ENCODE peak calls at places on chromosomes 1 and 21, in four cellular contexts. Z is transverse colon, K is body of pancreas, O is endothelial cell of umbilical vein. C is an unnamed sample.

GRCh38 chr21:45299026-45299863 is 11.6 kb upstream of the POFUT2 start:
- DNase-seq in Z (no peak), K (peak; percentile 9), O (no peak), C (no peak)

GRCh38 chr1:81407463-81407862 is 393.3 kb upstream of the ADGRL2 start:
- DNase-seq in Z (no peak), K (no peak), O (no peak), C (no peak)

GRCh38 chr1:47561523-47562007 is 123.7 kb downstream of the FOXD2 start:
- DNase-seq in Z (no peak), K (no peak), O (no peak), C (no peak)

GRCh38 chr1:29096255-29096896 is 27.3 kb downstream of the TMEM200B start:
- DNase-seq in Z (no peak), K (no peak), O (no peak), C (no peak)

GRCh38 chr21:46098303-46099141 is 610 bp downstream of the COL6A2 start:
- DNase-seq in Z (peak; percentile 10), K (peak; percentile 13), O (no peak), C (no peak)

GRCh38 chr1:227732586-227733308 is 2.4 kb downstream of the JMJD4 start:
- DNase-seq in Z (no peak), K (no peak), O (no peak), C (no peak)

GRCh38 chr21:45281411-45282282 is 6.0 kb downstream of the POFUT2 start:
- DNase-seq in Z (peak; percentile 6), K (peak; percentile 9), O (no peak), C (no peak)

GRCh38 chr1:55231745-55232144 is 16.6 kb upstream of the USP24 start:
- DNase-seq in Z (no peak), K (no peak), O (no peak), C (no peak)

GRCh38 chr1:118990513-118991131 is 2.5 kb upstream of the TBX15 start:
- DNase-seq in Z (no peak), K (no peak), O (no peak), C (no peak)

GRCh38 chr1:226364129-226364899 is 43.6 kb downstream of the PARP1 start:
- DNase-seq in Z (no peak), K (no peak), O (no peak), C (no peak)

GRCh38 chr1:244614879-244615278 is 38.0 kb upstream of the DESI2 start:
- DNase-seq in Z (no peak), K (no peak), O (no peak), C (no peak)

GRCh38 chr1:51214615-51215131 is 21.4 kb upstream of the RNF11 start:
- DNase-seq in Z (no peak), K (no peak), O (no peak), C (no peak)

GRCh38 chr1:229341811-229342304 is 989 bp downstream of the CCSAP start:
- DNase-seq in Z (no peak), K (no peak), O (no peak), C (no peak)

GRCh38 chr1:95005584-95005983 is 67.2 kb downstream of the ALG14 start:
- DNase-seq in Z (no peak), K (no peak), O (no peak), C (no peak)

GRCh38 chr1:153397056-153397923 is 6.4 kb upstream of the S100A8 start:
- DNase-seq in Z (no peak), K (no peak), O (no peak), C (no peak)

GRCh38 chr1:18644013-18644399 is 13.4 kb downstream of the PAX7 start:
- DNase-seq in Z (no peak), K (no peak), O (no peak), C (no peak)

GRCh38 chr1:62208087-62208486 is 13.4 kb downstream of the L1TD1 start:
- DNase-seq in Z (no peak), K (no peak), O (no peak), C (no peak)

GRCh38 chr1:1273535-1274298 is at the start of gene UBE2J2:
- DNase-seq in Z (peak; percentile 96), K (peak; percentile 94), O (peak; percentile 84), C (peak; percentile 73)

GRCh38 chr1:205240569-205240968 is 12.8 kb downstream of the TMCC2 start:
- DNase-seq in Z (no peak), K (no peak), O (no peak), C (no peak)

GRCh38 chr1:243712890-243713425 is 137.1 kb downstream of the AKT3 start:
- DNase-seq in Z (no peak), K (no peak), O (peak; percentile 17), C (no peak)

GRCh38 chr1:168234846-168235547 is 9.2 kb downstream of the SFT2D2 start:
- DNase-seq in Z (no peak), K (no peak), O (peak; percentile 64), C (no peak)

GRCh38 chr21:31180256-31181088 is 142.2 kb upstream of the KRTAP19-8 start:
- DNase-seq in Z (no peak), K (no peak), O (peak; percentile 39), C (peak; percentile 44)

GRCh38 chr1:182301467-182302198 is 90.0 kb downstream of the GLUL start:
- DNase-seq in Z (peak; percentile 48), K (peak; percentile 30), O (no peak), C (peak; percentile 28)

GRCh38 chr1:93658188-93658587 is 23.4 kb downstream of the BCAR3 start:
- DNase-seq in Z (no peak), K (no peak), O (no peak), C (no peak)

GRCh38 chr21:33402011-33402979 is 918 bp upstream of the IFNGR2 start:
- DNase-seq in Z (peak; percentile 65), K (peak; percentile 32), O (peak; percentile 53), C (no peak)

GRCh38 chr1:2290171-2290578 is 62.1 kb downstream of the SKI start:
- DNase-seq in Z (no peak), K (no peak), O (no peak), C (no peak)

GRCh38 chr1:177799746-177800145 is 170.1 kb downstream of the SEC16B start:
- DNase-seq in Z (no peak), K (no peak), O (no peak), C (no peak)

GRCh38 chr1:154747841-154748766 is 122.0 kb downstream of the KCNN3 start:
- DNase-seq in Z (peak; percentile 48), K (no peak), O (no peak), C (no peak)

GRCh38 chr21:46151261-46151988 is 4.0 kb downstream of the FTCD start:
- DNase-seq in Z (peak; percentile 5), K (peak; percentile 8), O (no peak), C (no peak)

GRCh38 chr1:7705048-7705907 is 65.8 kb upstream of the VAMP3 start:
- DNase-seq in Z (peak; percentile 37), K (peak; percentile 35), O (no peak), C (no peak)

GRCh38 chr1:3431266-3431665 is 23.2 kb upstream of the ARHGEF16 start:
- DNase-seq in Z (no peak), K (no peak), O (no peak), C (no peak)

GRCh38 chr1:58928514-58928913 is 144.7 kb upstream of the JUN start:
- DNase-seq in Z (peak; percentile 75), K (no peak), O (no peak), C (no peak)

GRCh38 chr21:34579411-34579810 is 35.5 kb downstream of the RCAN1 start:
- DNase-seq in Z (no peak), K (no peak), O (no peak), C (no peak)

GRCh38 chr1:82387070-82387366 is 586.3 kb downstream of the ADGRL2 start:
- DNase-seq in Z (no peak), K (no peak), O (no peak), C (no peak)

GRCh38 chr1:47181955-47182680 is 7.7 kb downstream of the PDZK1IP1 start:
- DNase-seq in Z (no peak), K (no peak), O (peak; percentile 75), C (no peak)

DNA sequence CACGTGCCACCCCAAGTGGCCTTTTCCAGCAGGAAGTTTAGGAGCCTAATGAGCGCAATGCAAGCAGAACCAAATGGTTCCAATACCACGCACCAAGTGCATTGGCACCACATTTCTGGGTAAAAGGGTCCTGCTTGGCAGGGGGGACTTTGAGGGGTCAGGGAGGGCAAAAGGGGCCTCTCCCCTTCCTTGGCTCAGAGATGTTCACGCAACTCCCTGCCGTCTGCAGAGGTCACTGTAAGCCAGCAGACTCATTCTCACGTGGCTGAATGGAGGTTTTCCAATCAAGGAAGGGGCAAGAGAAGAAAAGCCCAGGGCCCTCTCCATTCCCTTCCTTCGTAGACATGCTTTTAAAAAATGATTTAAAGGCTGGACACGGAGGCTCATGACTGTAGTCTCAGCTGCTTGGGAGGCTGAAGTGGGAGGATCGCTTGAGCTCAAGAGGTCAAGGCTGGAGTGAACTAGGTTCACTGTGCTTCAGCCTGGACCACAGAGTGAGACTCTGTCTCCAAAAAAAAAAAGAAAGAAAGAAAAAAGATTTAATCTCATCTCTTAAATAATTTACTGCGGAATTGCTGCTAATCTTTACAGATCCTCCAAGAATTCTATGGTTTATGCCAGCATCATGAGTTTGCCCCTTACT is 80.3 kb downstream of the RUNX3 start:
- DNase-seq in Z (peak; percentile 42), K (no peak), O (peak; percentile 47), C (no peak)
- TF ChIP-seq CTCF in Z (no peak), K (no peak), O (peak; percentile 26), C (peak; percentile 30)

GRCh38 chr1:236403905-236404696 is 10.0 kb downstream of the EDARADD start:
- DNase-seq in Z (no peak), K (peak; percentile 45), O (no peak), C (no peak)
- TF ChIP-seq CTCF in Z (no peak), K (peak; percentile 28), O (no peak), C (no peak)

GRCh38 chr1:242454262-242455051 is 70.0 kb downstream of the PLD5 start:
- DNase-seq in Z (no peak), K (no peak), O (peak; percentile 37), C (peak; percentile 24)
- TF ChIP-seq CTCF in Z (peak; percentile 57), K (peak; percentile 58), O (peak; percentile 48), C (peak; percentile 78)

DNA sequence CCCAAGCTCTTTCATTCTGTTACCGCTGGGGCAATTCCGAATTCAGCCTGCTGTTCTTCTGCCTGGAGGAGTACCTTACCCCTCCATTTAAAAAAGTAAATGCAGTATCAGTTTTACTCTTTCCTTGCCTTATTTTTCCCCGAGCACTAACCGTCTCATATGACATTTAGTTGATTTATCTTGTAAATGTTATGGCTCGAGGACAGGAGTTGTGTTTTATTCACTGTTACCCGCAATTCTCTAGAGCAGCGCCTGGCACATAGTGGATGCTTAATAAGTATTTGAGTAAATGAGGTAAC is 425 bp upstream of the TADA1 start:
- DNase-seq in Z (no peak), K (no peak), O (no peak), C (no peak)
- TF ChIP-seq CTCF in Z (no peak), K (peak; percentile 51), O (no peak), C (peak; percentile 27)

GRCh38 chr1:14608308-14608707 is 9.8 kb downstream of the KAZN start:
- DNase-seq in Z (no peak), K (no peak), O (no peak), C (no peak)
- TF ChIP-seq CTCF in Z (peak; percentile 9), K (no peak), O (no peak), C (peak; percentile 20)

DNA sequence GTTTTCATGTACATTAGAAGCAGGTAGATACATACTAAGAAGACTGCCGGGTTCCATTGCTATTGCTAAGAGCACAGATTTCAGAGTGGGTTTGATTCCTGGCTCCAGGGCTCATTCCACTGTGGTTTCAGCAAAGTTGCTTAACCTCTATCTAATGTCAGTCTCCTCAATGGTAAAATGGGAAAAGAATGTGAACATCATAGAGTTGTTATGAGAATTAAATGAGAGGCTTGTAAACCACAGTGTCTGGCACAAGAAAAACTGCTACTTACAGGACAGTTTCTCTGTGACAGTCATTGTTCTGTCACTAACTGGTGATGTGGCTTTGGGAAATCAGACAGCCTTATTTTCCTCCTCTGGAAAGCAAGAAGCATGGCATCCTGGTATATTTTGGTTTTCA is 10.7 kb upstream of the PLXNA2 start:
- DNase-seq in Z (no peak), K (no peak), O (no peak), C (peak; percentile 70)
- TF ChIP-seq CTCF in Z (no peak), K (no peak), O (no peak), C (no peak)